ENCODE peak calls at places on chromosomes 7 and 10, in seven cellular contexts. I is renal cortical epithelial cell; P is AG10803; B is occipital lobe; Z is stimulated activated naive B cell treated with anti-CD40 and anti-IgM and Interleukin-4, amounts not matched to agents 10 μg/mL and 1 μg/mL and 100 μg/mL, for 72 hours; G is stimulated activated CD8-positive, alpha-beta memory T cell treated with anti-CD3 and anti-CD28 coated beads, Interleukin-2, amount 100 ng/mL, for 48 hours; N is testis. R is an unnamed sample.

GRCh38 chr10:44911081-44911540 is at the start of gene TMEM72:
- DNase-seq in Z (no peak), N (no peak), G (no peak), P (no peak), I (peak; percentile 91), B (no peak), R (no peak)

GRCh38 chr7:44087914-44088838 is 5.8 kb upstream of the POLM start:
- DNase-seq in G (no peak), N (peak; percentile 63), Z (no peak), B (no peak), I (peak; percentile 63), P (peak; percentile 98), R (no peak)

GRCh38 chr7:41027428-41028115 is 675.3 kb downstream of the INHBA start:
- DNase-seq in I (peak; percentile 99), Z (no peak), G (no peak), B (no peak), N (no peak), P (peak; percentile 99), R (no peak)

GRCh38 chr10:60399343-60399742 is 9.7 kb upstream of the ANK3 start:
- DNase-seq in G (no peak), P (no peak), B (no peak), N (no peak), I (no peak), Z (no peak), R (no peak)

GRCh38 chr7:157043745-157044144 is 33.3 kb upstream of the MNX1 start:
- DNase-seq in P (peak; percentile 87), Z (no peak), I (no peak), G (no peak), B (no peak), N (no peak), R (no peak)

GRCh38 chr10:61842755-61843497 is 58.6 kb upstream of the ARID5B start:
- DNase-seq in P (peak; percentile 73), G (no peak), N (peak; percentile 40), Z (no peak), I (peak; percentile 86), B (no peak), R (no peak)

GRCh38 chr7:84801396-84801795 is 385.5 kb downstream of the SEMA3D start:
- DNase-seq in G (no peak), B (no peak), I (no peak), Z (no peak), P (no peak), N (no peak), R (no peak)

GRCh38 chr10:77837248-77837924 is 89.2 kb downstream of the DLG5 start:
- DNase-seq in P (peak; percentile 8), I (no peak), N (peak; percentile 58), G (peak; percentile 56), Z (peak; percentile 17), B (peak; percentile 70), R (no peak)

GRCh38 chr7:137970263-137970975 is 31.5 kb downstream of the CREB3L2 start:
- DNase-seq in B (no peak), G (no peak), N (peak; percentile 79), P (peak; percentile 93), Z (no peak), I (peak; percentile 82), R (no peak)

GRCh38 chr7:151838861-151839381 is 38.0 kb downstream of the PRKAG2 start:
- DNase-seq in P (no peak), N (no peak), B (no peak), G (no peak), Z (peak; percentile 58), I (no peak), R (no peak)

GRCh38 chr7:114979388-114979787 is 57.5 kb downstream of the MDFIC start:
- DNase-seq in B (no peak), G (no peak), P (peak; percentile 21), I (peak; percentile 5), Z (no peak), N (no peak), R (no peak)

GRCh38 chr10:96358851-96359540 is at the start of gene OPALIN:
- DNase-seq in G (no peak), I (no peak), B (peak; percentile 25), N (no peak), P (no peak), Z (no peak), R (peak; percentile 72)

R was measured in head of caudate nucleus.